ENCODE peak calls at places on chromosomes 13 and 19, in nine cellular contexts. M is midbrain; O is stimulated activated CD4-positive, alpha-beta T cell treated with anti-CD3 and anti-CD28 coated beads, Interleukin-15, amount 100 ng/mL, for 24 hours; N is HTR-8/SVneo; U is stimulated activated CD8-positive, alpha-beta memory T cell treated with anti-CD3 and anti-CD28 coated beads, Interleukin-4, amount 100 ng/mL, for 4 hours; F is brain microvascular endothelial cell; J is fibroblast of the conjunctiva; X is progenitor cell of endocrine pancreas; A is endodermal cell. B is an unnamed sample.

GRCh38 chr19:30518965-30519606 is 146.9 kb downstream of the ZNF536 start:
- DNase-seq in M (no peak), O (no peak), N (no peak), U (no peak), F (no peak), J (no peak), X (no peak), A (no peak), B (no peak)

GRCh38 chr19:16585808-16586476 is 13.7 kb upstream of the SLC35E1 start:
- DNase-seq in M (no peak), O (peak; percentile 60), N (no peak), U (no peak), F (no peak), J (no peak), X (no peak), A (no peak), B (no peak)

GRCh38 chr13:73273737-73274136 is 214.9 kb downstream of the KLF5 start:
- DNase-seq in M (no peak), O (no peak), N (peak; percentile 30), U (no peak), F (peak; percentile 59), J (peak; percentile 24), X (no peak), A (no peak), B (peak; percentile 15)

GRCh38 chr13:24313449-24313848 is 4.1 kb downstream of the C1QTNF9 start:
- DNase-seq in M (no peak), O (no peak), N (no peak), U (no peak), F (peak; percentile 8), J (no peak), X (no peak), A (no peak), B (no peak)

GRCh38 chr13:48993150-48993549 is 17.4 kb downstream of the FNDC3A start:
- DNase-seq in M (no peak), O (no peak), N (no peak), U (no peak), F (no peak), J (no peak), X (no peak), A (no peak), B (no peak)

GRCh38 chr13:43846496-43846895 is 33.0 kb downstream of the CCDC122 start:
- DNase-seq in M (no peak), O (no peak), N (no peak), U (no peak), F (no peak), J (no peak), X (no peak), A (no peak), B (no peak)

GRCh38 chr19:35495107-35496064 is 5.1 kb upstream of the KRTDAP start:
- DNase-seq in M (peak; percentile 49), O (peak; percentile 90), N (peak; percentile 86), U (peak; percentile 72), F (peak; percentile 44), J (peak; percentile 41), X (peak; percentile 56), A (peak; percentile 89), B (peak; percentile 81)

GRCh38 chr19:49764341-49764740 is 1.2 kb upstream of the TSKS start:
- DNase-seq in M (no peak), O (no peak), N (no peak), U (no peak), F (no peak), J (no peak), X (no peak), A (no peak), B (no peak)

GRCh38 chr13:43316997-43317396 is 293.6 kb downstream of the DNAJC15 start:
- DNase-seq in M (peak; percentile 61), O (no peak), N (peak; percentile 28), U (no peak), F (peak; percentile 48), J (peak; percentile 49), X (no peak), A (peak; percentile 50), B (no peak)

B was measured in A549.